ENCODE peak calls at places on chromosome 18, in four cellular contexts. B is neural progenitor cell, O is IMR-90, W is neural crest cell. I is an unnamed sample.

GRCh38 chr18:43805646-43806194 is 528.4 kb upstream of the SYT4 start:
- DNase-seq in B (no peak), O (no peak), W (no peak), I (no peak)

GRCh38 chr18:23998811-23999210 is 15.7 kb upstream of the TTC39C start:
- DNase-seq in B (no peak), O (no peak), W (no peak), I (no peak)

GRCh38 chr18:29164020-29164706 is 987.2 kb upstream of the CDH2 start:
- DNase-seq in B (no peak), O (peak), W (no peak), I (no peak)

GRCh38 chr18:31977270-31977872 is 34.4 kb upstream of the TRAPPC8 start:
- DNase-seq in B (peak), O (peak), W (peak), I (peak)

GRCh38 chr18:28248653-28249052 is 71.7 kb upstream of the CDH2 start:
- DNase-seq in B (no peak), O (no peak), W (no peak), I (no peak)

GRCh38 chr18:65468881-65469280 is 281.9 kb upstream of the CDH7 start:
- DNase-seq in B (no peak), O (no peak), W (no peak), I (no peak)

GRCh38 chr18:34121157-34121807 is 103.4 kb downstream of the NOL4 start:
- DNase-seq in B (no peak), O (no peak), W (no peak), I (no peak)

GRCh38 chr18:32372381-32373061 is 98.2 kb downstream of the GAREM1 start:
- DNase-seq in B (no peak), O (no peak), W (no peak), I (no peak)

GRCh38 chr18:29157057-29157780 is 980.3 kb upstream of the CDH2 start:
- DNase-seq in B (no peak), O (no peak), W (no peak), I (no peak)

GRCh38 chr18:2302628-2303516 is 268.4 kb downstream of the METTL4 start:
- DNase-seq in B (no peak), O (no peak), W (no peak), I (no peak)

GRCh38 chr18:11274144-11274762 is 124.9 kb upstream of the PIEZO2 start:
- DNase-seq in B (no peak), O (no peak), W (no peak), I (no peak)

GRCh38 chr18:415627-416612 is 84.6 kb downstream of the COLEC12 start:
- DNase-seq in B (no peak), O (peak), W (no peak), I (no peak)

GRCh38 chr18:50218432-50219197 is 23.7 kb upstream of the MYO5B start:
- DNase-seq in B (peak), O (peak), W (no peak), I (peak)

GRCh38 chr18:37967261-37967660 is 401.7 kb upstream of the CELF4 start:
- DNase-seq in B (no peak), O (no peak), W (no peak), I (no peak)

GRCh38 chr18:56709463-56709862 is 58.3 kb downstream of the WDR7 start:
- DNase-seq in B (no peak), O (peak), W (no peak), I (peak)

GRCh38 chr18:39454866-39455265 is 1889.3 kb upstream of the CELF4 start:
- DNase-seq in B (no peak), O (no peak), W (no peak), I (no peak)

GRCh38 chr18:59697236-59697932 is at the start of gene CCBE1:
- DNase-seq in B (peak), O (peak), W (peak), I (peak)

GRCh38 chr18:14189858-14190257 is 57.6 kb upstream of the ZNF519 start:
- DNase-seq in B (no peak), O (no peak), W (no peak), I (no peak)

GRCh38 chr18:36366994-36367839 is 69.7 kb downstream of the FHOD3 start:
- DNase-seq in B (no peak), O (no peak), W (no peak), I (peak)

GRCh38 chr18:57789105-57789504 is 14.0 kb downstream of the ATP8B1 start:
- DNase-seq in B (no peak), O (peak), W (no peak), I (no peak)

GRCh38 chr18:78686976-78687685 is 292.5 kb upstream of the SALL3 start:
- DNase-seq in B (no peak), O (no peak), W (no peak), I (no peak)

GRCh38 chr18:79613186-79613931 is 66.2 kb upstream of the CTDP1 start:
- DNase-seq in B (no peak), O (no peak), W (no peak), I (no peak)

GRCh38 chr18:22471546-22472131 is 53.9 kb upstream of the CTAGE1 start:
- DNase-seq in B (no peak), O (peak), W (no peak), I (no peak)

GRCh38 chr18:74256190-74256589 is 35.6 kb downstream of the CYB5A start:
- DNase-seq in B (peak), O (no peak), W (no peak), I (no peak)

GRCh38 chr18:74123200-74123599 is 24.4 kb downstream of the FBXO15 start:
- DNase-seq in B (no peak), O (no peak), W (no peak), I (no peak)

GRCh38 chr18:63909870-63910269 is 2.1 kb downstream of the SERPINB10 start:
- DNase-seq in B (no peak), O (no peak), W (no peak), I (peak)

DNA sequence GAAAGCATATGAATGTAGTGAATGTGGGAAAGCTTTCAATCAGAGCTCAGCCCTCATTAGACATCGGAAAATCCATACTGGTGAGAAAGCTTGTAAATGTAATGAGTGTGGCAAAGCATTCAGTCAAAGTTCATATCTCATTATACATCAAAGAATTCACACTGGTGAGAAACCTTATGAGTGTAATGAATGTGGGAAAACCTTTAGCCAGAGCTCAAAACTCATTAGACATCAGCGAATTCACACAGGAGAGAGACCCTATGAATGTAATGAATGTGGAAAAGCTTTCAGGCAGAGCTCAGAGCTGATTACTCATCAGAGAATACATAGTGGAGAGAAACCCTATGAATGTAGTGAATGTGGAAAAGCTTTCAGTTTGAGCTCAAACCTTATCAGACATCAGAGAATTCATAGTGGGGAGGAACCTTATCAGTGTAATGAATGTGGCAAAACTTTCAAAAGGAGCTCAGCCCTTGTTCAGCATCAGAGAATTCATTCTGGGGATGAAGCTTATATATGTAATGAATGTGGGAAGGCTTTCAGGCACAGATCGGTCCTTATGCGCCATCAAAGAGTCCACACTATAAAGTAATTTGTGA is 5.0 kb downstream of the ZNF397 start:
- DNase-seq in B (no peak), O (no peak), W (no peak), I (no peak)
- TF ChIP-seq CTCF in B (no peak), O (no peak), W (no peak), I (no peak)

DNA sequence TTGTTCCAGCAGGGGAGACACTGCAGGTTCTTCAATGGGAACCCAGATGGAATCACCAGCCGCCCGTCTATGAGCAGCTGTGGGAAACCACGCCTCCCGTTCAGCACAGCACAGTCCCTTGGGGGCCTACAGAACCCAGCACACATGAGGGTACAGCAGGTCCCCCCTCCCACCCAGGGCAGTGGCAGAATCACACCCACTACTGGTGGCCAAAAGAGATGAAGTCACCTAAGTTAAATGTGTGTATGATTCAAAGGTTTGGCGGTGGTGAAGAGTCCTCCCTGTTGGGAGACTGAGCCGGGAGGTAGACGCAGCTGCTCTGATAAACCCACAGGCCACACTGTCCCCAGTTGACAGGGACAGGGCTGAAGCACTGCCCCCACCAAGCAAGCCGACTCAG is 44.3 kb downstream of the L3MBTL4 start:
- DNase-seq in B (no peak), O (no peak), W (no peak), I (no peak)
- TF ChIP-seq CTCF in B (no peak), O (no peak), W (no peak), I (no peak)

GRCh38 chr18:48956378-48956777 is 5.6 kb upstream of the SMAD7 start:
- DNase-seq in B (no peak), O (peak), W (no peak), I (no peak)

GRCh38 chr18:48957616-48958015 is 6.9 kb upstream of the SMAD7 start:
- DNase-seq in B (no peak), O (no peak), W (no peak), I (no peak)

GRCh38 chr18:48954837-48955527 is 4.2 kb upstream of the SMAD7 start:
- DNase-seq in B (no peak), O (no peak), W (no peak), I (no peak)

GRCh38 chr18:48957136-48957535 is 6.4 kb upstream of the SMAD7 start:
- DNase-seq in B (no peak), O (no peak), W (no peak), I (no peak)

DNA sequence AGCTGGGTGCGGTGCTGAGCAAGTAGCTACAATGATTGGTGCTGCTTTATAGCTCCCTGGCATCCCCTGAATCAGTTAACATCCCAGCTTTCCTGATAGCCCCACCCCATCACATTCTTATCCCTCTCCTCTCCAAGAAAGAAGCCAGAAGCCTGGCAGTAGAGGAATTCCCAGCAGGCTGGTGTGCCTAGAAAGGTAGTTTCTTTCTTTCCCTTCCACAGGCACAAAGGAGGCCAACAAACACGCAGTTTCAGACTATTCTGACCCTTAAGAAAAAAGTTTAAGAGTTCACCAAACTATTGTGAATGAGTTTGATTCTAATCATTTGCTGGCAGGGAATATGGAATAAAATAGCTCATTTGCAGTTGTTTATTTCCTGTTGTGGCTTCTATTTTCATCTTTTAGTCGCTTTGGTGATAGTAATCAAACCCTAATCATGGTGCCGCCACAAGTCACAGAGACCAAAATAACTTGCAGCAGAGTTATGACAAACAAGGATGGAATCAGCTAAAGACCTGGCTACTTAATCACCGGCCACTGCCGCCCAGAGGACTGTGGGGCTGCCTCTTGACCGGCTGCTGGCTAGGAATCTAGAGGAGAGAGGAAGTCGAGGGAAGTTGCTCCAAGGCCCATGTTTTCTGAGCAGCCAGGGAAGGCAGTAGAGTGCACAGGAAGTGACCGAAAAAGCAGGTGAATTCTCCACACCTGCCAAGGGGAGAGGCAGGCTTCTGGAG is 4.9 kb upstream of the SMAD7 start:
- DNase-seq in B (peak), O (peak), W (no peak), I (no peak)
- TF ChIP-seq CTCF in B (no peak), O (peak), W (no peak), I (no peak)

GRCh38 chr18:8883409-8883668 is 178.0 kb downstream of the MTCL1 start:
- DNase-seq in B (no peak), O (no peak), W (no peak), I (no peak)

GRCh38 chr18:8881103-8881502 is 175.7 kb downstream of the MTCL1 start:
- DNase-seq in B (no peak), O (no peak), W (no peak), I (no peak)

GRCh38 chr18:8876887-8877286 is 171.5 kb downstream of the MTCL1 start:
- DNase-seq in B (no peak), O (no peak), W (no peak), I (no peak)

DNA sequence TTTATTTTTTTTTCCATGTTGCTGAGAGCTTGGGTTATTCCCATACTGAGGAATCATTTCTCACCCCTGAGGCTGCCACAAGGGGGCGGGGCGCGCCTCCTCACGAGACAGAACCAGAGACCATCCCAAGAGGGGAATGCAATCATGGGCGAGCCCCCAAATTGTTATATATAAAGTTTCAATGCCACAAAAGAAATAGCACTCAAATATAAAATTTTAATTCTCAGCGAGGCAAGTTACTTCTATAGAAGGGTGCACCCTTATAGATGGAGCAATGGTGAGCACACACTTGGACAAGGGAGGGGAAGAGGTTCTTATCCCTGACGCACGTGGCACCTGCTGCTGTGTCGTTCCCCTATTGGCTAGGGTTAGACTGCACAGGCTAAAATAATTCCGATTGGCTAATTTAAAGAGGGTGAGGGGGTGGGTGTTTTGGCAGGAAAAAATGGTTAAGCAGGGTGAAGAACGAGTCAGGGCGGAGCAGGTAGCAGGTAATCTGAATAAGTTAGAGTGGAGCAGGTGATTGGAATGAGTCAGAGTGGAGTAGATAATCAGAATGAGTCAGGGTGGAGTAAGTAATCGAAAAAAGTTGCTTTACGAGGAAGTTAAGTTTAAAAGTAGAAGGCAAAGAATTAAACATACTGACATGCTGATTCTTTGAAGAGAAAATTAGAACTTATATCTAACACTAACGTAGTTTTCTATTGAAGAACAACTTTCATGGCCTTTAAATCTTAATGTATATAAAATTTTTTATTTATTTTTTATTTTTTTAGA is 177.5 kb downstream of the MTCL1 start:
- DNase-seq in B (peak), O (no peak), W (peak), I (no peak)
- TF ChIP-seq CTCF in B (peak), O (no peak), W (peak), I (no peak)

GRCh38 chr18:54622084-54622483 is 31.0 kb downstream of the DYNAP start:
- DNase-seq in B (no peak), O (no peak), W (no peak), I (no peak)
- TF ChIP-seq CTCF in B (no peak), O (peak), W (peak), I (no peak)

DNA sequence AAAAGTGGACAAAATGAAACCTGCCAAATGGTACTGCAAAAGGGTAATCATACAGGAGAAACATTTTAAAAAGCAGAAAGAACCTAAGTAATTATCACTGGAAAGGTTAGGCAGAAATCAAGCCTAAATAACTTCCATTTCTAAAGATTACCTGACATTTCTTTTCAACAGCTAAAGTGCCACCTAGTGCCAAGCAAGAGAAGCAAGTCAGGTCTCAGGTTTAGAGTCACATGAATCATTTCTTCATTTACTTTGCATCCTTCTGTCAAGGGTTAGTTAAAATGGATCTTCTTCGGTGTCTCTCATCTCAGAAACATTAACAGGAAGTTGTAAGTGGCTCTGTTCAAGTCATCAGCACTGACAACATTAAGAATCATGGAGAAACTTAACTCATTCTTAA is 90.3 kb downstream of the AKAIN1 start:
- DNase-seq in B (peak), O (no peak), W (no peak), I (no peak)
- TF ChIP-seq CTCF in B (peak), O (no peak), W (no peak), I (no peak)